ENCODE peak calls at places on chromosomes 3 and 15, in four cellular contexts. X is SW 1271; O is CD8-positive, alpha-beta T cell; Y is HuH-7. T is an unnamed sample.

GRCh38 chr3:61181874-61182273 is 69.4 kb downstream of the FHIT start:
- DNase-seq in X (no peak), Y (no peak), O (no peak), T (no peak)

GRCh38 chr3:64730651-64731050 is 42.9 kb upstream of the ADAMTS9 start:
- DNase-seq in Y (no peak), X (no peak), O (no peak), T (no peak)

GRCh38 chr3:11678735-11679134 is 35.0 kb upstream of the VGLL4 start:
- DNase-seq in X (no peak), Y (no peak), O (no peak), T (no peak)

GRCh38 chr15:71357357-71357756 is 242.1 kb downstream of the THSD4 start:
- DNase-seq in O (no peak), Y (no peak), X (no peak), T (no peak)

GRCh38 chr3:105518806-105519418 is 152.2 kb downstream of the ALCAM start:
- DNase-seq in X (peak), O (no peak), Y (peak), T (peak)

GRCh38 chr15:101052681-101053121 is 133.5 kb downstream of the LRRK1 start:
- DNase-seq in O (no peak), Y (no peak), X (no peak), T (no peak)

GRCh38 chr3:63976166-63976861 is 47.0 kb downstream of the PSMD6 start:
- DNase-seq in X (peak), O (no peak), Y (no peak), T (no peak)

GRCh38 chr3:32336123-32336518 is 55.5 kb upstream of the CMTM7 start:
- DNase-seq in O (no peak), X (no peak), Y (no peak), T (no peak)

GRCh38 chr3:182618981-182619591 is 174.2 kb upstream of the ATP11B start:
- DNase-seq in O (no peak), Y (no peak), X (no peak), T (no peak)

GRCh38 chr3:178849220-178849910 is 222.2 kb downstream of the ZMAT3 start:
- DNase-seq in X (no peak), Y (no peak), O (no peak), T (no peak)

GRCh38 chr15:33722673-33723015 is 245.7 kb upstream of the CHRM5 start:
- DNase-seq in O (no peak), X (no peak), Y (no peak), T (no peak)

GRCh38 chr3:159884661-159885402 is 103.8 kb upstream of the IL12A start:
- DNase-seq in X (no peak), O (no peak), Y (peak), T (no peak)

GRCh38 chr15:68376447-68377060 is 55.4 kb downstream of the ITGA11 start:
- DNase-seq in Y (no peak), X (no peak), O (no peak), T (no peak)

GRCh38 chr3:19959505-19959904 is 12.6 kb downstream of the RAB5A start:
- DNase-seq in Y (no peak), X (no peak), O (no peak), T (no peak)

GRCh38 chr3:127886276-127886862 is 28.7 kb upstream of the KBTBD12 start:
- DNase-seq in X (no peak), O (no peak), Y (no peak), T (no peak)

GRCh38 chr3:53286727-53287412 is 31.0 kb upstream of the TKT start:
- DNase-seq in O (no peak), X (no peak), Y (no peak), T (no peak)

GRCh38 chr15:99117563-99118257 is 12.8 kb downstream of the SYNM start:
- DNase-seq in X (no peak), Y (no peak), O (no peak), T (no peak)

GRCh38 chr3:72310028-72310987 is 525.4 kb upstream of the PROK2 start:
- DNase-seq in O (no peak), X (no peak), Y (no peak), T (no peak)

GRCh38 chr3:133644768-133645167 is 17.0 kb downstream of the TOPBP1 start:
- DNase-seq in X (peak), Y (no peak), O (no peak), T (no peak)

GRCh38 chr3:157139938-157140534 is 19.9 kb downstream of the CCNL1 start:
- DNase-seq in O (no peak), X (no peak), Y (no peak), T (no peak)

T was measured in CD4-positive, alpha-beta T cell.